ENCODE peak calls at places on chromosomes 11 and 22, in four cellular contexts. R, A, L and S are unnamed samples.

GRCh38 chr11:15806217-15806616 is 550.1 kb downstream of the SOX6 start:
- DNase-seq in R (no peak), A (no peak), L (no peak), S (no peak)

GRCh38 chr11:35404397-35404775 is 15.0 kb downstream of the SLC1A2 start:
- DNase-seq in R (peak; percentile 89), A (peak; percentile 31), L (no peak), S (peak; percentile 57)

GRCh38 chr11:59076876-59077571 is 9.1 kb upstream of the GLYATL1B start:
- DNase-seq in R (no peak), A (no peak), L (no peak), S (no peak)

GRCh38 chr11:839875-840617 is 2.3 kb downstream of the POLR2L start:
- DNase-seq in R (no peak), A (no peak), L (no peak), S (peak; percentile 41)

GRCh38 chr11:124470516-124471231 is 25.2 kb upstream of the OR8B8 start:
- DNase-seq in R (no peak), A (no peak), L (peak; percentile 62), S (no peak)

GRCh38 chr11:100719809-100720221 is 32.7 kb downstream of the ARHGAP42 start:
- DNase-seq in R (peak; percentile 88), A (peak; percentile 75), L (peak; percentile 61), S (peak; percentile 92)

GRCh38 chr11:75351541-75352416 is at the start of gene ARRB1:
- DNase-seq in R (peak; percentile 96), A (no peak), L (peak; percentile 79), S (peak; percentile 58)

GRCh38 chr22:45686842-45687241 is 15.2 kb downstream of the ATXN10 start:
- DNase-seq in R (no peak), A (no peak), L (no peak), S (no peak)

GRCh38 chr22:37089451-37089850 is 20.1 kb downstream of the TMPRSS6 start:
- DNase-seq in R (no peak), A (no peak), L (no peak), S (no peak)

DNA sequence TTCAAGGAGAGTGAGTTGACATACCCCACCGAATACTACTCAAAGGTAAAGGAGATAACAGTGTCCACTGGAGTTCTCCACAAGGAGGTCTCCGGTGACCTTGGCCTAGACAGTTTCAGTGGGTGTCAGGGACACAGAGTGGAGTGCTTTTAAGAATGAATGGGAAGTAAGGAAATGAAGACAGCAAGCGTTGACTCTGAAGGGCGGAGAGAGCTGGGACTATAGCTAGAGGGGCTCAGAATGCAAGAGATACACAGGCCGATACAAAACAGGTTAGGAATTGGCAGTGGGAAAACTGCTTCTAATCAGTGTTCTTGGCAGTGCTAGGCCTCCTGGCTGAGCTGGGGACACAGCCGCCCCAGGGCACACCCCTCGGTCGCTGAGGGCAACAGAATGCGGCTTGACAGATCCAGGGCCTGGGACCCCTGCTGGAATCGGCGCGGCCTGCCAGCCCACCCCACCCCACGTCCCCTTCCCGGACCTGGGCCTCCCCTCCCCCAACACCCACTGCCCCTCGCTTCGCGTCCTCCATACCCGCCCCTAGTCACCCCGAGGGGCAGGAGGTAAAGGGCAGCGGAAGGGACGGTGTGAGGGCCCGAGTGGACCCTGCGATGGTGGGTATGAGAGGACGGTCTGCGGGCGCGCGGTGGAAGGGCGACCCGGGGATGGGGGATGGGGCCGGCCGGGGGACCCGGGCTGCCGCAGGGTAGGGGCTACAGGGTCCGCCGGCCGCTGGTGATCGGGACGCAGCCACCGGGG is 516 bp downstream of the APBB1 start:
- DNase-seq in R (peak; percentile 85), A (no peak), L (peak; percentile 46), S (peak; percentile 11)
- H3K4me3 ChIP-seq in R (peak overlapping the region; percentile 80), A (peak overlapping the region; percentile 66), L (peak overlapping the region; percentile 96), S (peak overlapping the region; percentile 83)

GRCh38 chr22:46737105-46737975 is 712 bp downstream of the CERK start:
- DNase-seq in R (peak; percentile 80), A (no peak), L (peak; percentile 57), S (peak; percentile 47)

GRCh38 chr22:46738642-46738960 is 549 bp upstream of the CERK start:
- DNase-seq in R (peak; percentile 75), A (no peak), L (no peak), S (no peak)

GRCh38 chr22:46737976-46738641 is at the start of gene CERK:
- DNase-seq in R (peak; percentile 85), A (no peak), L (peak; percentile 90), S (peak; percentile 69)

GRCh38 chr22:46740910-46741785 is 3.1 kb upstream of the CERK start:
- DNase-seq in R (no peak), A (no peak), L (no peak), S (no peak)

DNA sequence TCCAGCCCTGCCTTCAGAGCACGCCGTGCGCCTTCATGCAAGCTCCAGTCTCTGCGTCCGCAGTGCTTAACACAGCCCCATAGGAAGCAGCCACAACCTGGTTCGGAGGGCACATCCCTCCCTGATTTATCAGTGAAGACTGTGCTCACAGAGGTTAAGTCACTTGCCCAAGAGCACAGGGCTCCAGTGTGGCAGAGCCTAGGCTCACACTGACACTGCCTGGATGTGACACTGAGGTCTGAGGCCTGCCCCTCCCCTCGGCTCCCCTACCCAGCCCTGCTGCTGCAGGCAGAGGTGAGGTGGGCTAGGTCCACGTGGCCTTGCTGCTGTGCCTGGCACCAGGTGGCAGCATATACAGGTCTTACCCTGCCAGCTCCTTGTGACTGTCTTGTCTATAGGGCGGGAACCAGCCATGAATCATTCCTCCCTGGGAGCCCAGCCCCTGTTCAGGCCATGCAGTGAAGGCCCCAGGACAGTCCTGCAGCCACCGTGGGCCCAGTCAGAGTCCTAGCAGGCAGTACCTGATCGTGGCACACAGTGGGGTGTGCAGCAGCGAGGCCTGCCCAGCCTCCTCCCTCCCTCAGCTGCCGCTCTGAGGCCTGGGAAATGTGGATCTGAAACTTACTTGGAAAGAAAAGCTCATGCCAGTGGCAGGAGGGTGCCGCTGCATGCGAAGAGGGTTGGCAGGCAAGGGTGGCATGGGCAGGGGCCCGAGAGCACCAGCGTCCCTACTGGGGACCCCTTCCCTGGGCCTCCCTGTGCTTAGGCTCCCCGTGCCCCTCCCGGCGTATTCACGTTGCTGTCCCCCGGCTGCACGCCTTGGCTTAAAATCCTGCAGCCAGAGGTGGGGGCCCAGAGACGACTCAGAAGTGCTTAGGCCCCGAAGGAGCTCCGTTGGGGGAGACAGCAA is 1.2 kb upstream of the CERK start:
- DNase-seq in R (peak; percentile 78), A (no peak), L (peak; percentile 45), S (peak; percentile 66)
- TF ChIP-seq CTCF in R (no peak), A (no peak), L (no peak), S (peak; percentile 37)

GRCh38 chr11:70078796-70079616 is 889 bp downstream of the ANO1 start:
- DNase-seq in R (no peak), A (no peak), L (no peak), S (no peak)
- H3K4me3 ChIP-seq in R (no peak overlapping the region), A (no peak overlapping the region), L (peak overlapping the region; percentile 64), S (no peak overlapping the region)

GRCh38 chr11:73315288-73316020 is 7.4 kb downstream of the ARHGEF17 start:
- DNase-seq in R (no peak), A (no peak), L (no peak), S (no peak)

GRCh38 chr11:73316422-73316821 is 8.3 kb downstream of the ARHGEF17 start:
- DNase-seq in R (no peak), A (no peak), L (no peak), S (no peak)

GRCh38 chr11:73313652-73314051 is 5.6 kb downstream of the ARHGEF17 start:
- DNase-seq in R (no peak), A (no peak), L (no peak), S (no peak)

GRCh38 chr11:73312806-73313403 is 4.8 kb downstream of the ARHGEF17 start:
- DNase-seq in R (no peak), A (no peak), L (no peak), S (peak; percentile 81)

GRCh38 chr11:73314121-73314948 is 6.3 kb downstream of the ARHGEF17 start:
- DNase-seq in R (peak; percentile 88), A (no peak), L (peak; percentile 69), S (peak; percentile 95)
- TF ChIP-seq CTCF in R (no peak), A (no peak), L (no peak), S (peak; percentile 28)

DNA sequence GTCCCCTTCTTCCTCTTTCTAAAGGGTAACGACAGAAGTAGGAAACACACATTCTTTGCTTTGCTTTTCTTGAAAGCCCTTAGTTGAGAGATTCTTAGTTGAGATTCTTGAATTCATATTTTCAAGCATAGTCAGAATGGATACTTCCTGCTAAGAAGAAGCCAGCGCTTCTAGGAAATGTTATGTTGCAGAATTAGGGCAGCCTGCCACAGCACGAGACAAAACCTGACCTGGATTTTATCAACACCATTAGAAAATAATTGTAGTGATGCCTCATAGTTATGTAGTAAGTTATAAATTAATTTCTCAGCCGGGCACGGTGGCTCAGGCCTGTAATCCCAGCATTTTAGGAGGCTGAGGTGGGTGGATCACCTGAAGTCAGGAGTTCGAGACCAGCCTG is 37.9 kb upstream of the NUP160 start:
- DNase-seq in R (no peak), A (no peak), L (no peak), S (peak; percentile 87)
- H3K4me3 ChIP-seq in R (no peak overlapping the region), A (no peak overlapping the region), L (no peak overlapping the region), S (no peak overlapping the region)

GRCh38 chr11:92808009-92808408 is 161.4 kb upstream of the MTNR1B start:
- DNase-seq in R (no peak), A (no peak), L (no peak), S (no peak)

GRCh38 chr11:92810423-92810822 is 159.0 kb upstream of the MTNR1B start:
- DNase-seq in R (no peak), A (no peak), L (no peak), S (no peak)

GRCh38 chr11:92811341-92811740 is 158.1 kb upstream of the MTNR1B start:
- DNase-seq in R (no peak), A (no peak), L (no peak), S (no peak)

GRCh38 chr11:92812841-92813240 is 156.6 kb upstream of the MTNR1B start:
- DNase-seq in R (no peak), A (no peak), L (no peak), S (no peak)
- TF ChIP-seq CTCF in R (no peak), A (no peak), L (no peak), S (no peak)

GRCh38 chr22:33576205-33576604 is 344.1 kb downstream of the LARGE1 start:
- DNase-seq in R (no peak), A (no peak), L (no peak), S (no peak)

GRCh38 chr22:33573479-33573878 is 346.8 kb downstream of the LARGE1 start:
- DNase-seq in R (no peak), A (no peak), L (no peak), S (no peak)

GRCh38 chr22:33578752-33579151 is 341.5 kb downstream of the LARGE1 start:
- DNase-seq in R (no peak), A (no peak), L (no peak), S (no peak)

GRCh38 chr22:33577862-33578411 is 342.3 kb downstream of the LARGE1 start:
- DNase-seq in R (no peak), A (no peak), L (no peak), S (no peak)

DNA sequence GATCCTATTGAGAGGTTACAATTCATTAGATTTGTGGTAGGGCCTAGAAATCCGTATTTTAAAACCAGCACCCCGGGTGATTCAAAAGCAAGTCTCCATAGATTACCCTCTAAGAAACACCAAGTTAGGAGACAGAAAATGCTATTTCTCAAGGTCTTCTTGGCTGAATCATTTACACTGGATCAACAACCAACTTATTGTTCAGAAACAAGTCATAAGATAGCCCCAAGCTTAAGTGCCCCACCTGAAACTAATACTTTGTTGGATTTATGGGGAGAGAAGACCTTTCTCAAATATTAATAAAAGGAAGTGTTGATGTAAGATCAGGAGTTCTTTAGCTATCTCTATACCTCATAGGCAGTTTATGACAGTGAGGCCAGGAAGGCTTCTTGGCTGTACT is 345.2 kb downstream of the LARGE1 start:
- DNase-seq in R (no peak), A (no peak), L (no peak), S (no peak)
- H3K4me3 ChIP-seq in R (no peak overlapping the region), A (no peak overlapping the region), L (no peak overlapping the region), S (no peak overlapping the region)